ENCODE peak calls at places on chromosomes 2 and 18, in five cellular contexts. One of them, this sample, is unnamed.

GRCh38 chr2:37833420-37833819 is 91.7 kb upstream of the RMDN2 start:
- DNase-seq in fibroblast of lung: peak
- DNase-seq in left lung: no peak
- DNase-seq in cardiac fibroblast: peak
- DNase-seq in type B pancreatic cell: no peak
- DNase-seq in this sample: no peak

GRCh38 chr2:20618886-20619521 is 31.9 kb downstream of the HS1BP3 start:
- DNase-seq in fibroblast of lung: no peak
- DNase-seq in left lung: peak
- DNase-seq in cardiac fibroblast: no peak
- DNase-seq in type B pancreatic cell: no peak
- DNase-seq in this sample: no peak

GRCh38 chr2:155645771-155646170 is 686.8 kb downstream of the NR4A2 start:
- DNase-seq in fibroblast of lung: peak
- DNase-seq in left lung: no peak
- DNase-seq in cardiac fibroblast: no peak
- DNase-seq in type B pancreatic cell: no peak
- DNase-seq in this sample: no peak

GRCh38 chr2:219509780-219510511 is 4.3 kb upstream of the ASIC4 start:
- DNase-seq in fibroblast of lung: peak
- DNase-seq in left lung: peak
- DNase-seq in cardiac fibroblast: peak
- DNase-seq in type B pancreatic cell: no peak
- DNase-seq in this sample: no peak

GRCh38 chr2:122433123-122433754 is 677.8 kb downstream of the TSN start:
- DNase-seq in fibroblast of lung: no peak
- DNase-seq in left lung: no peak
- DNase-seq in cardiac fibroblast: no peak
- DNase-seq in type B pancreatic cell: no peak
- DNase-seq in this sample: no peak

GRCh38 chr2:23622466-23622865 is 237.5 kb downstream of the KLHL29 start:
- DNase-seq in fibroblast of lung: no peak
- DNase-seq in left lung: no peak
- DNase-seq in cardiac fibroblast: no peak
- DNase-seq in type B pancreatic cell: no peak
- DNase-seq in this sample: no peak

GRCh38 chr2:158923180-158923594 is 45.3 kb upstream of the TANC1 start:
- DNase-seq in fibroblast of lung: peak
- DNase-seq in left lung: no peak
- DNase-seq in cardiac fibroblast: peak
- DNase-seq in type B pancreatic cell: no peak
- DNase-seq in this sample: no peak

GRCh38 chr18:51427012-51427411 is 229.5 kb upstream of the MEX3C start:
- DNase-seq in fibroblast of lung: peak
- DNase-seq in left lung: no peak
- DNase-seq in cardiac fibroblast: no peak
- DNase-seq in type B pancreatic cell: no peak
- DNase-seq in this sample: no peak

GRCh38 chr2:16617282-16618266 is 48.1 kb downstream of the CYRIA start:
- DNase-seq in fibroblast of lung: peak
- DNase-seq in left lung: no peak
- DNase-seq in cardiac fibroblast: peak
- DNase-seq in type B pancreatic cell: no peak
- DNase-seq in this sample: no peak

GRCh38 chr2:173708757-173709156 is 256.4 kb downstream of the SP3 start:
- DNase-seq in fibroblast of lung: no peak
- DNase-seq in left lung: no peak
- DNase-seq in cardiac fibroblast: no peak
- DNase-seq in type B pancreatic cell: no peak
- DNase-seq in this sample: no peak

GRCh38 chr2:123061534-123061933 is 963.6 kb upstream of the CNTNAP5 start:
- DNase-seq in fibroblast of lung: no peak
- DNase-seq in left lung: no peak
- DNase-seq in cardiac fibroblast: no peak
- DNase-seq in type B pancreatic cell: no peak
- DNase-seq in this sample: no peak

GRCh38 chr2:84022810-84023431 is 436.2 kb downstream of the SUCLG1 start:
- DNase-seq in fibroblast of lung: peak
- DNase-seq in left lung: no peak
- DNase-seq in cardiac fibroblast: peak
- DNase-seq in type B pancreatic cell: no peak
- DNase-seq in this sample: peak

GRCh38 chr2:69637923-69638322 is 5.6 kb downstream of the AAK1 start:
- DNase-seq in fibroblast of lung: no peak
- DNase-seq in left lung: no peak
- DNase-seq in cardiac fibroblast: no peak
- DNase-seq in type B pancreatic cell: no peak
- DNase-seq in this sample: no peak

GRCh38 chr2:205763708-205764501 is 81.6 kb downstream of the NRP2 start:
- DNase-seq in fibroblast of lung: peak
- DNase-seq in left lung: peak
- DNase-seq in cardiac fibroblast: peak
- DNase-seq in type B pancreatic cell: peak
- DNase-seq in this sample: peak

GRCh38 chr2:162184362-162184761 is 32.3 kb upstream of the GCG start:
- DNase-seq in fibroblast of lung: no peak
- DNase-seq in left lung: no peak
- DNase-seq in cardiac fibroblast: no peak
- DNase-seq in type B pancreatic cell: no peak
- DNase-seq in this sample: no peak

GRCh38 chr18:10912790-10913560 is 236.4 kb downstream of the PIEZO2 start:
- DNase-seq in fibroblast of lung: peak
- DNase-seq in left lung: no peak
- DNase-seq in cardiac fibroblast: peak
- DNase-seq in type B pancreatic cell: no peak
- DNase-seq in this sample: no peak

GRCh38 chr2:77720115-77720514 is 197.9 kb upstream of the LRRTM4 start:
- DNase-seq in fibroblast of lung: no peak
- DNase-seq in left lung: no peak
- DNase-seq in cardiac fibroblast: no peak
- DNase-seq in type B pancreatic cell: no peak
- DNase-seq in this sample: no peak

GRCh38 chr2:156319811-156320490 is 12.6 kb downstream of the NR4A2 start:
- DNase-seq in fibroblast of lung: peak
- DNase-seq in left lung: peak
- DNase-seq in cardiac fibroblast: peak
- DNase-seq in type B pancreatic cell: no peak
- DNase-seq in this sample: no peak

GRCh38 chr2:54176577-54176976 is 61.2 kb downstream of the ACYP2 start:
- DNase-seq in fibroblast of lung: peak
- DNase-seq in left lung: no peak
- DNase-seq in cardiac fibroblast: peak
- DNase-seq in type B pancreatic cell: no peak
- DNase-seq in this sample: peak
- TF ChIP-seq CTCF in fibroblast of lung: peak
- TF ChIP-seq CTCF in left lung: no peak
- TF ChIP-seq CTCF in cardiac fibroblast: peak
- TF ChIP-seq CTCF in type B pancreatic cell: peak
- TF ChIP-seq CTCF in this sample: peak

DNA sequence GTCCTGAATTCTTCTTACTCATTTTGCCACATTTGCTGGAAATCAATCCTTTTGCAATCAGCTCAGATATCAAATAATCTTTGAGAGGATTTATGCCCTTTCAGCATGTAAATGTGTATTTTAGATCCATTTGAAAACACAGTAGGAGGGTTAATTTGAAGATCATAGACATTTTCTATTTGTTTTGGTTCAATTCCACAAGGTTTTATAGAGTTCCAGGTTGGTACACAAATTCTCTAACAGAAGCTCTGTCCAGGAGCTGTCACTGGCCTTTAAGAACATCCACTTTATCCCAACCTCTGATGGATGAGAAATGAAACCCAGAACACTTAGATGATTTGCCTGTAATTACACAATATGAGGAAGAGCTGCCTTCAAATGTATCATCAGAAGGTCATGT is 157.3 kb upstream of the CHAC2 start:
- DNase-seq in fibroblast of lung: no peak
- DNase-seq in left lung: no peak
- DNase-seq in cardiac fibroblast: no peak
- DNase-seq in type B pancreatic cell: no peak
- DNase-seq in this sample: no peak
- TF ChIP-seq CTCF in fibroblast of lung: no peak
- TF ChIP-seq CTCF in left lung: no peak
- TF ChIP-seq CTCF in cardiac fibroblast: no peak
- TF ChIP-seq CTCF in type B pancreatic cell: no peak
- TF ChIP-seq CTCF in this sample: no peak

GRCh38 chr2:136935119-136935518 is 169.8 kb downstream of the THSD7B start:
- DNase-seq in fibroblast of lung: no peak
- DNase-seq in left lung: no peak
- DNase-seq in cardiac fibroblast: no peak
- DNase-seq in type B pancreatic cell: no peak
- DNase-seq in this sample: no peak
- TF ChIP-seq CTCF in fibroblast of lung: no peak
- TF ChIP-seq CTCF in left lung: no peak
- TF ChIP-seq CTCF in cardiac fibroblast: no peak
- TF ChIP-seq CTCF in type B pancreatic cell: no peak
- TF ChIP-seq CTCF in this sample: no peak

DNA sequence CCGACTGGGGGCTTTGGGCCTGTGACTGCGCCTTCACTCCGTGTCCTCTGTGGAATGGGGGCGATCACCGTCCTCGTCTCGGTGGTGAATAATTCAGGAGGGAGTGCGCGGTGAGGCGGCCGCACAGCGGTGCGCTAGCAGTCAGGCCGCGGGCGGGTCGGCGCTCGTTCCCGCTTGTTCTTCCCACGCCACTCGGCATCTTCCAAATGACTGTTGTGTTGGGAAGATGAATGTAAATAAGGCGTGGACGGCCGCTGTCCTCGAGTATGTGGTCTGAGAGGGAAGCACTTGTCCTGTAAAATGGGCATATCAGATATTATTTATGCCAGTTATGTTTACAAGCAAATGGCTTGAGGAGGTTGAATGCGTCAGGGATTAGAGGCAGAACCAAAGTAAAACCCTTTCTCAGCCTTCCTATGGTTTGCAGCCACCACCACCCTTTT is 607 bp upstream of the VPS4B start:
- DNase-seq in fibroblast of lung: no peak
- DNase-seq in left lung: peak
- DNase-seq in cardiac fibroblast: no peak
- DNase-seq in type B pancreatic cell: no peak
- DNase-seq in this sample: no peak
- TF ChIP-seq CTCF in fibroblast of lung: no peak
- TF ChIP-seq CTCF in left lung: no peak
- TF ChIP-seq CTCF in cardiac fibroblast: no peak
- TF ChIP-seq CTCF in type B pancreatic cell: peak
- TF ChIP-seq CTCF in this sample: no peak

GRCh38 chr2:8984152-8984551 is 19.3 kb downstream of the MBOAT2 start:
- DNase-seq in fibroblast of lung: peak
- DNase-seq in left lung: no peak
- DNase-seq in cardiac fibroblast: peak
- DNase-seq in type B pancreatic cell: no peak
- DNase-seq in this sample: no peak

GRCh38 chr2:8987413-8987812 is 16.1 kb downstream of the MBOAT2 start:
- DNase-seq in fibroblast of lung: peak
- DNase-seq in left lung: no peak
- DNase-seq in cardiac fibroblast: peak
- DNase-seq in type B pancreatic cell: no peak
- DNase-seq in this sample: no peak

GRCh38 chr2:8985561-8986326 is 17.7 kb downstream of the MBOAT2 start:
- DNase-seq in fibroblast of lung: peak
- DNase-seq in left lung: no peak
- DNase-seq in cardiac fibroblast: peak
- DNase-seq in type B pancreatic cell: no peak
- DNase-seq in this sample: no peak

GRCh38 chr2:8984855-8985254 is 18.6 kb downstream of the MBOAT2 start:
- DNase-seq in fibroblast of lung: peak
- DNase-seq in left lung: no peak
- DNase-seq in cardiac fibroblast: no peak
- DNase-seq in type B pancreatic cell: no peak
- DNase-seq in this sample: no peak

GRCh38 chr2:8986327-8986976 is 17.0 kb downstream of the MBOAT2 start:
- DNase-seq in fibroblast of lung: no peak
- DNase-seq in left lung: no peak
- DNase-seq in cardiac fibroblast: no peak
- DNase-seq in type B pancreatic cell: no peak
- DNase-seq in this sample: no peak
- TF ChIP-seq CTCF in fibroblast of lung: no peak
- TF ChIP-seq CTCF in left lung: no peak
- TF ChIP-seq CTCF in cardiac fibroblast: peak
- TF ChIP-seq CTCF in type B pancreatic cell: peak
- TF ChIP-seq CTCF in this sample: peak

GRCh38 chr2:163471947-163472346 is 263.9 kb downstream of the FIGN start:
- DNase-seq in fibroblast of lung: peak
- DNase-seq in left lung: no peak
- DNase-seq in cardiac fibroblast: peak
- DNase-seq in type B pancreatic cell: no peak
- DNase-seq in this sample: no peak
- TF ChIP-seq CTCF in fibroblast of lung: peak
- TF ChIP-seq CTCF in left lung: no peak
- TF ChIP-seq CTCF in cardiac fibroblast: peak
- TF ChIP-seq CTCF in type B pancreatic cell: peak
- TF ChIP-seq CTCF in this sample: peak

GRCh38 chr2:121382744-121383143 is 97.7 kb upstream of the TFCP2L1 start:
- DNase-seq in fibroblast of lung: no peak
- DNase-seq in left lung: no peak
- DNase-seq in cardiac fibroblast: peak
- DNase-seq in type B pancreatic cell: no peak
- DNase-seq in this sample: no peak
- TF ChIP-seq CTCF in fibroblast of lung: no peak
- TF ChIP-seq CTCF in left lung: no peak
- TF ChIP-seq CTCF in cardiac fibroblast: peak
- TF ChIP-seq CTCF in type B pancreatic cell: no peak
- TF ChIP-seq CTCF in this sample: peak

GRCh38 chr2:216222650-216223352 is 113.7 kb downstream of the XRCC5 start:
- DNase-seq in fibroblast of lung: peak
- DNase-seq in left lung: no peak
- DNase-seq in cardiac fibroblast: peak
- DNase-seq in type B pancreatic cell: peak
- DNase-seq in this sample: no peak
- TF ChIP-seq CTCF in fibroblast of lung: peak
- TF ChIP-seq CTCF in left lung: no peak
- TF ChIP-seq CTCF in cardiac fibroblast: peak
- TF ChIP-seq CTCF in type B pancreatic cell: peak
- TF ChIP-seq CTCF in this sample: peak

DNA sequence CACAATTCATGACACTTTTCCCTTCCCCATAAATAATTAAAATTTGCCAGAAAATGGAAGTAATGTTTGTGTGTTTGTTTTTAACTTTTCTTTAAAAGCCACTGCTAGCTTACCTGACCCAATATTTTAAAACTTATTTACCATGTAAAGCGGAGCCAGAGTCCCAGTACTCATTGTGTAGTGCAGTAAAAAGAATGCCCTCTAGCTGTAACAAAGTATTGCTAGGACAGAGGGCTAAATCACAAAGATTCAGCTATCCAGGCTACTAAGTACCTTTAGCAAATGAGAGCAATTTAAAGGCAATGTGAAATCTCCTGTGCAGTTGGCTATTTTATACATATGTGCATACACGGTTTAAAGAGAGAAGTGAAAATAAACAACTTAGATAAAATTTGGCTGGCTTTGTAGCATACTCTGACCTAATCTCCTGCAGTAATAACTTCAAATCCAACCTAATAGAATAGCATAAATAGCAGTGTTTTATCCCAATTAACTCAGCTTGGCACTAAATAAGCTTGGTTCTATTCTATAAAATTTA is 997.4 kb upstream of the PIK3C3 start:
- DNase-seq in fibroblast of lung: no peak
- DNase-seq in left lung: no peak
- DNase-seq in cardiac fibroblast: peak
- DNase-seq in type B pancreatic cell: no peak
- DNase-seq in this sample: peak
- TF ChIP-seq CTCF in fibroblast of lung: no peak
- TF ChIP-seq CTCF in left lung: no peak
- TF ChIP-seq CTCF in cardiac fibroblast: no peak
- TF ChIP-seq CTCF in type B pancreatic cell: no peak
- TF ChIP-seq CTCF in this sample: peak

GRCh38 chr2:881204-881918 is 69.3 kb upstream of the SNTG2 start:
- DNase-seq in fibroblast of lung: no peak
- DNase-seq in left lung: no peak
- DNase-seq in cardiac fibroblast: no peak
- DNase-seq in type B pancreatic cell: peak
- DNase-seq in this sample: no peak
- TF ChIP-seq CTCF in fibroblast of lung: no peak
- TF ChIP-seq CTCF in left lung: no peak
- TF ChIP-seq CTCF in cardiac fibroblast: no peak
- TF ChIP-seq CTCF in type B pancreatic cell: no peak
- TF ChIP-seq CTCF in this sample: no peak

This sample was measured in AG04450.